ENCODE peak calls at places on chromosomes 16 and 17, in nine cellular contexts. B is cardiac muscle cell, I is left ventricle myocardium inferior, D is pancreas, Y is spleen, F is A549, L is colonic mucosa, N is psoas muscle, Z is tibial artery. J is an unnamed sample.

GRCh38 chr16:87297918-87298631 is 19.1 kb downstream of the C16orf95 start:
- DNase-seq in I (no peak), N (no peak), B (peak; percentile 80), Z (no peak), D (no peak), Y (peak; percentile 70), F (peak; percentile 68), L (no peak), J (no peak)

GRCh38 chr17:38554430-38555350 is 51.1 kb downstream of the SRCIN1 start:
- DNase-seq in N (no peak), Z (no peak), F (no peak), D (no peak), I (no peak), Y (no peak), L (no peak), B (no peak), J (no peak)

GRCh38 chr16:2156025-2156848 is 655 bp downstream of the TRAF7 start:
- DNase-seq in Z (no peak), I (no peak), L (peak; percentile 39), D (peak; percentile 39), B (peak; percentile 59), F (no peak), N (no peak), Y (peak; percentile 90), J (no peak)

GRCh38 chr16:21650517-21650916 is 1.9 kb downstream of the IGSF6 start:
- DNase-seq in F (no peak), L (no peak), Z (peak; percentile 52), B (no peak), I (no peak), Y (no peak), N (no peak), D (no peak), J (no peak)

GRCh38 chr17:42720996-42721583 is 23.8 kb downstream of the EZH1 start:
- DNase-seq in D (no peak), Y (no peak), L (peak; percentile 48), B (peak; percentile 80), N (no peak), F (peak; percentile 80), Z (no peak), I (no peak), J (no peak)

GRCh38 chr17:9828296-9829059 is 2.8 kb downstream of the GLP2R start:
- DNase-seq in I (no peak), N (no peak), B (no peak), Y (no peak), F (no peak), Z (no peak), L (no peak), D (no peak), J (no peak)

GRCh38 chr16:85136705-85137322 is 24.5 kb upstream of the CIBAR2 start:
- DNase-seq in D (peak; percentile 46), L (peak; percentile 55), Y (no peak), Z (no peak), B (no peak), I (peak; percentile 52), N (no peak), F (no peak), J (peak; percentile 92)

GRCh38 chr17:32993977-32994376 is 2.3 kb downstream of the SPACA3 start:
- DNase-seq in Z (no peak), L (no peak), D (no peak), I (no peak), N (no peak), F (no peak), Y (no peak), B (no peak), J (no peak)

GRCh38 chr17:17672453-17673368 is 8.5 kb upstream of the RAI1 start:
- DNase-seq in D (no peak), Y (no peak), I (no peak), L (no peak), N (peak; percentile 15), B (no peak), F (no peak), Z (no peak), J (no peak)

GRCh38 chr17:21282231-21282630 is 2.3 kb upstream of the MAP2K3 start:
- DNase-seq in Y (no peak), D (no peak), B (no peak), Z (peak; percentile 78), I (no peak), L (no peak), F (peak; percentile 93), N (peak; percentile 88), J (peak; percentile 86)

GRCh38 chr17:61560071-61560470 is 30.9 kb downstream of the NACA2 start:
- DNase-seq in N (no peak), D (no peak), I (no peak), B (no peak), Z (no peak), L (no peak), F (no peak), Y (no peak), J (no peak)

GRCh38 chr17:69857412-69857835 is 217.6 kb upstream of the KCNJ16 start:
- DNase-seq in N (no peak), B (no peak), L (no peak), Z (no peak), Y (no peak), F (no peak), I (no peak), D (no peak), J (no peak)

GRCh38 chr17:81329927-81330883 is 35.1 kb upstream of the SLC38A10 start:
- DNase-seq in Z (no peak), F (peak; percentile 71), D (no peak), Y (no peak), N (no peak), B (no peak), L (peak; percentile 70), I (no peak), J (no peak)

GRCh38 chr17:61744804-61745203 is 118.5 kb downstream of the BRIP1 start:
- DNase-seq in I (no peak), F (no peak), Y (no peak), Z (no peak), B (no peak), D (no peak), N (no peak), L (no peak), J (no peak)

GRCh38 chr16:85215478-85216120 is 103.3 kb upstream of the CIBAR2 start:
- DNase-seq in B (no peak), Z (no peak), F (no peak), L (no peak), I (no peak), D (no peak), N (no peak), Y (no peak), J (no peak)

GRCh38 chr16:12356622-12357365 is 380.3 kb downstream of the SNX29 start:
- DNase-seq in I (no peak), Y (no peak), L (no peak), D (no peak), N (no peak), B (no peak), Z (no peak), F (no peak), J (no peak)
- TF ChIP-seq CTCF in I (no peak), Y (no peak), L (no peak), D (no peak), N (no peak), B (no peak), Z (no peak), F (no peak), J (no peak)

DNA sequence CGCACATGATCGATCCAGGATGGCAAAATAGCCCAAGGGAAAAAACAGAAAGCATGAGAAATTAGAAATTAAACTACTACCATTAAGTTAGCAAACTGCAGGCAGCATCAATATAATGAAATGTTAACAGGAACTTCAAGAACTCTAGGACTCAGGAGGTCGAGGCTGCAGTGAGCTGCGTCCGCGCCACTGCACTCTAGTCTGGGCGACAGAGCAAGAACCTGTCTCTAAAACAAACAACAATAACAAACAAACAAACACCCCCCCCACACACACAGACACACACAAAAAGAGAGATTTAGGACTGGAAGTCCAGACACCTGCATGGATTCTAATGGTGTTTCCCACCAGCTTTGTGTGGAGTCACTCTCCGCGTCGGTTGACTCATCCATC is 525 bp upstream of the SEPHS2 start:
- DNase-seq in Y (no peak), F (no peak), I (no peak), L (no peak), D (no peak), B (no peak), N (no peak), Z (no peak), J (no peak)
- H3K27ac ChIP-seq in Y (peak overlapping the region; percentile 95), F (peak overlapping the region; percentile 99), I (peak overlapping the region; percentile 98), L (peak overlapping the region; percentile 92), D (peak overlapping the region; percentile 95), B (peak overlapping the region; percentile 93), N (peak overlapping the region; percentile 100), Z (peak overlapping the region; percentile 93), J (peak overlapping the region; percentile 70)

DNA sequence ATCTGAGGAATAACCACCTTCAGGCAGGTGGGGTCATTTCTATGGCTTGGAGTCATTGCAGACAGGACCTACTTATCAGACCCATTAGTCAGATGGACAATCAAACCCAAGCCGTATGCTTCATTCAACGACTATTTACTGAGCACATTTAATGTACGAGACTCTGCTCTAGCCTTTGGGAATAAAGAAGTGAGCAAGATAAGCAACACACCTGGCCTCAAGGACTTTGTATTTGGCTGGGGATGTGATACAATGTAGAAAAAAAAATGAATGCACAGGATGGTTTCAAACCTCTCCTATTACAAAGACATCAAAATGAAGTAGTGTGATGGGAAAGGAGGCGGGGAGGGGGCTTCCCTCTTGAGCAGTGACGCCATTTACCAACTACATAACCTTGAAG is 311.7 kb downstream of the PMP22 start:
- DNase-seq in F (no peak), Y (no peak), Z (no peak), B (no peak), N (no peak), D (no peak), L (no peak), I (no peak), J (no peak)
- H3K4me1 ChIP-seq in F (no peaks in the 10 kb centered on the region), Y (no peaks in the 10 kb centered on the region), Z (no peaks in the 10 kb centered on the region), B (no peaks in the 10 kb centered on the region), N (no peaks in the 10 kb centered on the region), D (no peaks in the 10 kb centered on the region), L (no peaks in the 10 kb centered on the region), I (no peaks in the 10 kb centered on the region), J (no peaks in the 10 kb centered on the region)

GRCh38 chr17:72476575-72476986 is 355.8 kb downstream of the SOX9 start:
- DNase-seq in Y (peak; percentile 21), Z (no peak), I (no peak), D (peak; percentile 42), B (no peak), F (no peak), L (no peak), N (no peak), J (no peak)

GRCh38 chr17:72476134-72476533 is 355.3 kb downstream of the SOX9 start:
- DNase-seq in L (no peak), B (no peak), I (no peak), D (no peak), F (no peak), Z (no peak), N (no peak), Y (no peak), J (no peak)

GRCh38 chr17:72477529-72477928 is 356.7 kb downstream of the SOX9 start:
- DNase-seq in Z (no peak), D (peak; percentile 82), B (no peak), F (no peak), Y (peak; percentile 11), I (no peak), L (peak; percentile 78), N (no peak), J (no peak)

GRCh38 chr17:72481572-72481971 is 360.8 kb downstream of the SOX9 start:
- DNase-seq in L (no peak), B (no peak), Y (no peak), N (no peak), D (no peak), F (no peak), Z (no peak), I (no peak), J (no peak)

DNA sequence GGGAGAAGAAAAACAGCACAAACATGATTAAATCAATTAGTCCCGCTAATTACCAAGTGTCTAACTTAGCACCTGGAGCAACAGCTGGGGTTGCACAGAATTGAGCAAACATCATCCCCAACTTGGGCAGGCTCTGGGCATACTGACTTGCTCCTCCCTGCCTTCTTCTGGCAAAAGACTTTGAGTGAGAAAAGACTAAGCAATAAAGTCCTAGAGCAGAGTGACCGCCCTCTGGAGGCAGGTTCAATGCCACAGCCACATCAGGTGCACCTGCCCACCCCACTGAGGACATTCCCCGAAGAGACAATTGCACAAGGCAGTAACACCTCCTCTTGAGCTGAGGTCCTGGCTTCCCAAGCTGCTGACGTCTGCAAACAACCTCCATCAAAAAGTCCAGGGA is 358.3 kb downstream of the SOX9 start:
- DNase-seq in Z (no peak), L (no peak), Y (peak; percentile 14), F (no peak), I (no peak), B (no peak), D (peak; percentile 31), N (no peak), J (no peak)
- TF ChIP-seq CTCF in Z (no peak), L (peak; percentile 21), Y (no peak), F (peak; percentile 26), I (no peak), B (no peak), D (no peak), N (no peak), J (no peak)

J was measured in adrenal gland.